ENCODE peak calls at places on chromosomes 4 and X, in four cellular contexts. I is endothelial cell of umbilical vein, F is sigmoid colon, M is tibial artery. B is an unnamed sample.

GRCh38 chrX:124217289-124218251 is 114.9 kb upstream of the TEX13D start:
- DNase-seq in I (no peak), F (no peak), M (no peak), B (peak; percentile 53)

GRCh38 chrX:29762006-29762405 is 453.4 kb upstream of the MAGEB2 start:
- DNase-seq in I (no peak), F (no peak), M (no peak), B (no peak)

GRCh38 chrX:31092476-31092875 is 20.6 kb upstream of the FTHL17 start:
- DNase-seq in I (no peak), F (no peak), M (no peak), B (peak; percentile 32)

GRCh38 chrX:7514871-7515599 is 327.9 kb upstream of the VCX start:
- DNase-seq in I (no peak), F (no peak), M (peak; percentile 21), B (peak; percentile 66)

GRCh38 chr4:39976945-39977488 is 694 bp downstream of the PDS5A start:
- DNase-seq in I (peak; percentile 36), F (peak; percentile 71), M (peak; percentile 26), B (no peak)

GRCh38 chr4:99324978-99325377 is 3.8 kb upstream of the ADH1B start:
- DNase-seq in I (no peak), F (peak; percentile 94), M (peak; percentile 82), B (no peak)

GRCh38 chrX:17020828-17021821 is 74.7 kb downstream of the REPS2 start:
- DNase-seq in I (no peak), F (peak; percentile 78), M (no peak), B (no peak)

GRCh38 chr4:185803015-185803414 is 9.0 kb downstream of the SORBS2 start:
- DNase-seq in I (peak; percentile 40), F (no peak), M (no peak), B (no peak)

GRCh38 chrX:13770013-13770412 is 35.5 kb downstream of the OFD1 start:
- DNase-seq in I (no peak), F (no peak), M (no peak), B (no peak)

GRCh38 chr4:73438582-73439215 is 2.7 kb downstream of the AFP start:
- DNase-seq in I (no peak), F (no peak), M (no peak), B (no peak)

GRCh38 chr4:89257376-89257775 is 50.2 kb downstream of the GPRIN3 start:
- DNase-seq in I (no peak), F (no peak), M (no peak), B (no peak)

GRCh38 chr4:39970559-39971270 is 7.0 kb downstream of the PDS5A start:
- DNase-seq in I (no peak), F (no peak), M (no peak), B (peak; percentile 61)

GRCh38 chr4:176186721-176187395 is 8.5 kb downstream of the SPATA4 start:
- DNase-seq in I (no peak), F (no peak), M (no peak), B (no peak)

GRCh38 chrX:97685753-97686152 is 802.0 kb downstream of the RPA4 start:
- DNase-seq in I (peak; percentile 47), F (no peak), M (no peak), B (peak; percentile 25)

GRCh38 chr4:56723201-56723605 is 42.1 kb upstream of the HOPX start:
- DNase-seq in I (no peak), F (no peak), M (no peak), B (peak; percentile 64)

DNA sequence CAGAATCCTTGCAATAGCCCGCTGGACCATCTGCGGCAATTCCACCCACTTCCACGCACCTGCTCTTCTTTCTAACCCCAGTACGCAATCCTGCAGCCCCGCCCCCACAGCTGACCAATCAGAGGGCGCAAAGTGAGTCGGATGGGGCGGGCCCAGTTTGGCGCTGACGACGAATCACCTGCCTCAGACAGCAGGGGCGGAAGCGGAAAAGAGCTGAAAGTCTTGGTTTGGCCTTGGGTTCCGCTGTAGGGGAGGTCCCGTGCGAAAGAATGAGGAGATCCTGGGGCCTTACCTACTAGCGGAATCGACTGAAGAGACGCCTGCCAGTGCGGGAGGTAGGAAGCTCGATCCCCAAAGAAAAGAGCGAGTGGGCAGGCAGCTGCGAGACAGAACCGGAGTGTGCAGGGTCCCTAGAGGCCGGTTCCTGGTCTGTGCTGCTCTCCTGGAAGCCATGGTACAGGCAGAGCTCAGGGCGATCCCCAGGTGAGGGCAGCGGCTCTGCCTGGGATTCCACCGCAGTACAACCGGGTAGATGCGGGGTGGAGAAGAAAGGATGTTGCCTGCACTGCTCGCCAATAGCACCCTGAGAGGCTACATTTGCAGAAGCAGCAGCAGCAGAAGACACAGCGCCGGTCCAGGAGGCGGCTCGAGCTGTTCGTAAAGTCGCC is at the start of gene TMEM184C:
- DNase-seq in I (peak; percentile 96), F (peak; percentile 99), M (peak; percentile 99), B (peak; percentile 89)
- TF ChIP-seq CTCF in I (no peak), F (no peak), M (no peak), B (peak; percentile 31)

DNA sequence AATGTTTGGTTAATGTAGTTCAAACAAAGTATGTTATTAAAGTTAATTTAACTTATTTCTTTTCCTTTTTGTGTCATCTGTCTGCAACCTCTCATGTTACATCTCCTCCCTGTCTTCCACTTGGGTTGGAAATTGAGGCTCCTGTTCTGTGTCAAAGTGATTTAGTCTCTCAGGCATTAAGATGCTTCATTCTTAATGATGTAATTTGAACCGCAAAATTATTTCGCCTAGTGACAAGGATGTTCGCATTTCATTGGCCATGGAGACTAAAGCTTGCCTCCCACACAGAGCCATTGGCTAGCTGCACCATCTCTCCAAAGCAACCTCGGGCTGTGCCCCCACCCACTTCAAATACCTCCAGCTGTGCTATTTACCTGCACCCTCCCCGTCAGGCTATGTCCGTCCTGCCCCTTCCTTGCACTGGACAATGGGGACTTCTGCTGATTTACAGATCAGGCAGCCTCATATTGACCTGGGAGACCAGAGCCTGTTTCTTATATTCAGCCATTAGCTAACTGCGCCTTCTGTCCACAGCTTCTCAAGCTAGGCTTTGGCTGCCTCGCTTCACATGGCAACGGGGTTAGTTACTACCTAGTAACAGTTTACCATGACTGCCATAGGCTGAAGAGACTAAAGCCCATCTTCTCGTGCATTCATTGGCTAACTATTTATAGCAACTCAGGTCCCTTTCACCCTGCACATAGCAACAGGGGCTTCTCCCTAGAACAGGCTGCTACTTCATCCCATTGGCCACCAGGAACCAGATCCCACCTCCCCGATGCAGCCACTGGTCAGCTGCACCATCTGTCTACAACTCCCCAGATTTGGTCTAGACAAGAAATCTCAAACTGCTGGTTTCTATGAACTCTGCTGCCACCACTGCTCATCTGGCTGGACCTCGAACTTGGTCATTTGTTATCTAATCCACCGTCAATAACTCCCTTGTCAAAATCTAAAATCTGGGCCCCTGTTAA is 8.6 kb upstream of the ZNF157 start:
- DNase-seq in I (peak; percentile 93), F (peak; percentile 92), M (peak; percentile 76), B (peak; percentile 89)
- H3K4me3 ChIP-seq in I (no peak overlapping the region), F (peak overlapping the region; percentile 44), M (peak overlapping the region; percentile 40), B (peak overlapping the region; percentile 18)

GRCh38 chr4:3128058-3128457 is 53.6 kb downstream of the HTT start:
- DNase-seq in I (no peak), F (no peak), M (no peak), B (no peak)
- H3K36me3 ChIP-seq in I (peaks cover 23% of the 10 kb centered on the region), F (peaks cover 60% of the 10 kb centered on the region), M (peaks cover 53% of the 10 kb centered on the region), B (peaks cover 24% of the 10 kb centered on the region)

GRCh38 chr4:46399440-46399839 is 9.5 kb upstream of the GABRA2 start:
- DNase-seq in I (no peak), F (no peak), M (no peak), B (no peak)
- TF ChIP-seq CTCF in I (no peak), F (no peak), M (no peak), B (no peak)

GRCh38 chr4:151443777-151444176 is 34.8 kb downstream of the FHIP1A start:
- DNase-seq in I (no peak), F (no peak), M (no peak), B (no peak)
- H3K4me3 ChIP-seq in I (no peak overlapping the region), F (no peak overlapping the region), M (no peak overlapping the region), B (no peak overlapping the region)